ENCODE peak calls at places on chromosomes 13 and 19, in four cellular contexts. One of them, this sample, is unnamed.

GRCh38 chr13:48741377-48741776 is 87.6 kb downstream of the CYSLTR2 start:
- DNase-seq in stimulated activated CD8-positive, alpha-beta memory T cell treated with anti-CD3 and anti-CD28 coated beads, Interleukin-2, amount 100 ng/mL, for 48 hours: no peak
- DNase-seq in upper lobe of right lung: no peak
- DNase-seq in H9: no peak
- DNase-seq in this sample: no peak

GRCh38 chr13:100987993-100988392 is 313.4 kb upstream of the TMTC4 start:
- DNase-seq in stimulated activated CD8-positive, alpha-beta memory T cell treated with anti-CD3 and anti-CD28 coated beads, Interleukin-2, amount 100 ng/mL, for 48 hours: no peak
- DNase-seq in upper lobe of right lung: no peak
- DNase-seq in H9: peak
- DNase-seq in this sample: no peak

GRCh38 chr13:34567558-34567957 is 374.5 kb upstream of the NBEA start:
- DNase-seq in stimulated activated CD8-positive, alpha-beta memory T cell treated with anti-CD3 and anti-CD28 coated beads, Interleukin-2, amount 100 ng/mL, for 48 hours: no peak
- DNase-seq in upper lobe of right lung: no peak
- DNase-seq in H9: no peak
- DNase-seq in this sample: no peak

GRCh38 chr13:19181621-19182485 is at the start of gene TUBA3C:
- DNase-seq in stimulated activated CD8-positive, alpha-beta memory T cell treated with anti-CD3 and anti-CD28 coated beads, Interleukin-2, amount 100 ng/mL, for 48 hours: no peak
- DNase-seq in upper lobe of right lung: no peak
- DNase-seq in H9: no peak
- DNase-seq in this sample: no peak

GRCh38 chr19:56106397-56106849 is 14.7 kb downstream of the ZNF787 start:
- DNase-seq in stimulated activated CD8-positive, alpha-beta memory T cell treated with anti-CD3 and anti-CD28 coated beads, Interleukin-2, amount 100 ng/mL, for 48 hours: no peak
- DNase-seq in upper lobe of right lung: no peak
- DNase-seq in H9: no peak
- DNase-seq in this sample: no peak

GRCh38 chr13:29954082-29955043 is 103.9 kb upstream of the UBL3 start:
- DNase-seq in stimulated activated CD8-positive, alpha-beta memory T cell treated with anti-CD3 and anti-CD28 coated beads, Interleukin-2, amount 100 ng/mL, for 48 hours: peak
- DNase-seq in upper lobe of right lung: no peak
- DNase-seq in H9: no peak
- DNase-seq in this sample: no peak

GRCh38 chr19:13396256-13397080 is 109.8 kb downstream of the CACNA1A start:
- DNase-seq in stimulated activated CD8-positive, alpha-beta memory T cell treated with anti-CD3 and anti-CD28 coated beads, Interleukin-2, amount 100 ng/mL, for 48 hours: no peak
- DNase-seq in upper lobe of right lung: no peak
- DNase-seq in H9: peak
- DNase-seq in this sample: peak

GRCh38 chr19:30593358-30593757 is 221.2 kb downstream of the ZNF536 start:
- DNase-seq in stimulated activated CD8-positive, alpha-beta memory T cell treated with anti-CD3 and anti-CD28 coated beads, Interleukin-2, amount 100 ng/mL, for 48 hours: no peak
- DNase-seq in upper lobe of right lung: no peak
- DNase-seq in H9: no peak
- DNase-seq in this sample: no peak

GRCh38 chr13:114089341-114089740 is 43.1 kb downstream of the RASA3 start:
- DNase-seq in stimulated activated CD8-positive, alpha-beta memory T cell treated with anti-CD3 and anti-CD28 coated beads, Interleukin-2, amount 100 ng/mL, for 48 hours: no peak
- DNase-seq in upper lobe of right lung: peak
- DNase-seq in H9: no peak
- DNase-seq in this sample: no peak

GRCh38 chr19:3945838-3946237 is 13.0 kb downstream of the NMRK2 start:
- DNase-seq in stimulated activated CD8-positive, alpha-beta memory T cell treated with anti-CD3 and anti-CD28 coated beads, Interleukin-2, amount 100 ng/mL, for 48 hours: no peak
- DNase-seq in upper lobe of right lung: no peak
- DNase-seq in H9: no peak
- DNase-seq in this sample: no peak

GRCh38 chr13:47945738-47946137 is 55.3 kb downstream of the SUCLA2 start:
- DNase-seq in stimulated activated CD8-positive, alpha-beta memory T cell treated with anti-CD3 and anti-CD28 coated beads, Interleukin-2, amount 100 ng/mL, for 48 hours: no peak
- DNase-seq in upper lobe of right lung: no peak
- DNase-seq in H9: no peak
- DNase-seq in this sample: peak

GRCh38 chr13:39874331-39875055 is 219.0 kb downstream of the COG6 start:
- DNase-seq in stimulated activated CD8-positive, alpha-beta memory T cell treated with anti-CD3 and anti-CD28 coated beads, Interleukin-2, amount 100 ng/mL, for 48 hours: no peak
- DNase-seq in upper lobe of right lung: no peak
- DNase-seq in H9: no peak
- DNase-seq in this sample: no peak

GRCh38 chr19:52946322-52947310 is 16.1 kb downstream of the ZNF816 start:
- DNase-seq in stimulated activated CD8-positive, alpha-beta memory T cell treated with anti-CD3 and anti-CD28 coated beads, Interleukin-2, amount 100 ng/mL, for 48 hours: no peak
- DNase-seq in upper lobe of right lung: peak
- DNase-seq in H9: peak
- DNase-seq in this sample: no peak

GRCh38 chr13:99178636-99179035 is 22.0 kb upstream of the UBAC2 start:
- DNase-seq in stimulated activated CD8-positive, alpha-beta memory T cell treated with anti-CD3 and anti-CD28 coated beads, Interleukin-2, amount 100 ng/mL, for 48 hours: no peak
- DNase-seq in upper lobe of right lung: no peak
- DNase-seq in H9: no peak
- DNase-seq in this sample: no peak

GRCh38 chr19:47471381-47471732 is 336 bp downstream of the SLC8A2 start:
- DNase-seq in stimulated activated CD8-positive, alpha-beta memory T cell treated with anti-CD3 and anti-CD28 coated beads, Interleukin-2, amount 100 ng/mL, for 48 hours: no peak
- DNase-seq in upper lobe of right lung: no peak
- DNase-seq in H9: no peak
- DNase-seq in this sample: no peak

GRCh38 chr19:21585491-21585890 is 80.1 kb downstream of the ZNF429 start:
- DNase-seq in stimulated activated CD8-positive, alpha-beta memory T cell treated with anti-CD3 and anti-CD28 coated beads, Interleukin-2, amount 100 ng/mL, for 48 hours: no peak
- DNase-seq in upper lobe of right lung: no peak
- DNase-seq in H9: no peak
- DNase-seq in this sample: no peak

GRCh38 chr19:56053596-56053995 is 67.0 kb downstream of the NLRP5 start:
- DNase-seq in stimulated activated CD8-positive, alpha-beta memory T cell treated with anti-CD3 and anti-CD28 coated beads, Interleukin-2, amount 100 ng/mL, for 48 hours: no peak
- DNase-seq in upper lobe of right lung: no peak
- DNase-seq in H9: no peak
- DNase-seq in this sample: no peak

GRCh38 chr19:46718157-46718933 is 1.4 kb upstream of the PRKD2 start:
- DNase-seq in stimulated activated CD8-positive, alpha-beta memory T cell treated with anti-CD3 and anti-CD28 coated beads, Interleukin-2, amount 100 ng/mL, for 48 hours: peak
- DNase-seq in upper lobe of right lung: no peak
- DNase-seq in H9: peak
- DNase-seq in this sample: peak

GRCh38 chr13:27663947-27664346 is 42.3 kb downstream of the POLR1D start:
- DNase-seq in stimulated activated CD8-positive, alpha-beta memory T cell treated with anti-CD3 and anti-CD28 coated beads, Interleukin-2, amount 100 ng/mL, for 48 hours: no peak
- DNase-seq in upper lobe of right lung: no peak
- DNase-seq in H9: peak
- DNase-seq in this sample: no peak

GRCh38 chr19:55088543-55089265 is 13.0 kb downstream of the EPS8L1 start:
- DNase-seq in stimulated activated CD8-positive, alpha-beta memory T cell treated with anti-CD3 and anti-CD28 coated beads, Interleukin-2, amount 100 ng/mL, for 48 hours: peak
- DNase-seq in upper lobe of right lung: peak
- DNase-seq in H9: peak
- DNase-seq in this sample: peak

GRCh38 chr13:50529154-50529882 is 314.2 kb downstream of the DLEU7 start:
- DNase-seq in stimulated activated CD8-positive, alpha-beta memory T cell treated with anti-CD3 and anti-CD28 coated beads, Interleukin-2, amount 100 ng/mL, for 48 hours: no peak
- DNase-seq in upper lobe of right lung: peak
- DNase-seq in H9: peak
- DNase-seq in this sample: peak

GRCh38 chr19:18204394-18205179 is 745 bp upstream of the RAB3A start:
- DNase-seq in stimulated activated CD8-positive, alpha-beta memory T cell treated with anti-CD3 and anti-CD28 coated beads, Interleukin-2, amount 100 ng/mL, for 48 hours: no peak
- DNase-seq in upper lobe of right lung: no peak
- DNase-seq in H9: no peak
- DNase-seq in this sample: peak

GRCh38 chr13:49641810-49642291 is 13.5 kb downstream of the ARL11 start:
- DNase-seq in stimulated activated CD8-positive, alpha-beta memory T cell treated with anti-CD3 and anti-CD28 coated beads, Interleukin-2, amount 100 ng/mL, for 48 hours: no peak
- DNase-seq in upper lobe of right lung: peak
- DNase-seq in H9: no peak
- DNase-seq in this sample: peak

GRCh38 chr19:49920624-49921363 is 8.2 kb upstream of the ATF5 start:
- DNase-seq in stimulated activated CD8-positive, alpha-beta memory T cell treated with anti-CD3 and anti-CD28 coated beads, Interleukin-2, amount 100 ng/mL, for 48 hours: no peak
- DNase-seq in upper lobe of right lung: no peak
- DNase-seq in H9: no peak
- DNase-seq in this sample: no peak

GRCh38 chr13:26693749-26694463 is 66.7 kb downstream of the GPR12 start:
- DNase-seq in stimulated activated CD8-positive, alpha-beta memory T cell treated with anti-CD3 and anti-CD28 coated beads, Interleukin-2, amount 100 ng/mL, for 48 hours: no peak
- DNase-seq in upper lobe of right lung: no peak
- DNase-seq in H9: peak
- DNase-seq in this sample: peak

GRCh38 chr13:114067381-114067885 is 65.0 kb downstream of the RASA3 start:
- DNase-seq in stimulated activated CD8-positive, alpha-beta memory T cell treated with anti-CD3 and anti-CD28 coated beads, Interleukin-2, amount 100 ng/mL, for 48 hours: no peak
- DNase-seq in upper lobe of right lung: no peak
- DNase-seq in H9: no peak
- DNase-seq in this sample: no peak

GRCh38 chr13:78978381-78978998 is 319.5 kb upstream of the OBI1 start:
- DNase-seq in stimulated activated CD8-positive, alpha-beta memory T cell treated with anti-CD3 and anti-CD28 coated beads, Interleukin-2, amount 100 ng/mL, for 48 hours: no peak
- DNase-seq in upper lobe of right lung: no peak
- DNase-seq in H9: no peak
- DNase-seq in this sample: peak

GRCh38 chr19:11291415-11291814 is 4.5 kb upstream of the TSPAN16 start:
- DNase-seq in stimulated activated CD8-positive, alpha-beta memory T cell treated with anti-CD3 and anti-CD28 coated beads, Interleukin-2, amount 100 ng/mL, for 48 hours: no peak
- DNase-seq in upper lobe of right lung: no peak
- DNase-seq in H9: no peak
- DNase-seq in this sample: no peak

GRCh38 chr13:97454699-97455098 is 20.7 kb downstream of the RAP2A start:
- DNase-seq in stimulated activated CD8-positive, alpha-beta memory T cell treated with anti-CD3 and anti-CD28 coated beads, Interleukin-2, amount 100 ng/mL, for 48 hours: no peak
- DNase-seq in upper lobe of right lung: no peak
- DNase-seq in H9: no peak
- DNase-seq in this sample: no peak

GRCh38 chr19:34733266-34733825 is 697 bp upstream of the ZNF181 start:
- DNase-seq in stimulated activated CD8-positive, alpha-beta memory T cell treated with anti-CD3 and anti-CD28 coated beads, Interleukin-2, amount 100 ng/mL, for 48 hours: no peak
- DNase-seq in upper lobe of right lung: no peak
- DNase-seq in H9: peak
- DNase-seq in this sample: no peak

GRCh38 chr13:81051873-81052272 is 710.9 kb upstream of the SPRY2 start:
- DNase-seq in stimulated activated CD8-positive, alpha-beta memory T cell treated with anti-CD3 and anti-CD28 coated beads, Interleukin-2, amount 100 ng/mL, for 48 hours: no peak
- DNase-seq in upper lobe of right lung: no peak
- DNase-seq in H9: no peak
- DNase-seq in this sample: no peak

GRCh38 chr19:17687857-17688784 is at the start of gene UNC13A:
- DNase-seq in stimulated activated CD8-positive, alpha-beta memory T cell treated with anti-CD3 and anti-CD28 coated beads, Interleukin-2, amount 100 ng/mL, for 48 hours: peak
- DNase-seq in upper lobe of right lung: peak
- DNase-seq in H9: peak
- DNase-seq in this sample: peak

GRCh38 chr19:18756896-18757295 is 34.2 kb downstream of the COMP start:
- DNase-seq in stimulated activated CD8-positive, alpha-beta memory T cell treated with anti-CD3 and anti-CD28 coated beads, Interleukin-2, amount 100 ng/mL, for 48 hours: no peak
- DNase-seq in upper lobe of right lung: peak
- DNase-seq in H9: no peak
- DNase-seq in this sample: peak

GRCh38 chr13:98769736-98770135 is 17.3 kb upstream of the SLC15A1 start:
- DNase-seq in stimulated activated CD8-positive, alpha-beta memory T cell treated with anti-CD3 and anti-CD28 coated beads, Interleukin-2, amount 100 ng/mL, for 48 hours: no peak
- DNase-seq in upper lobe of right lung: no peak
- DNase-seq in H9: no peak
- DNase-seq in this sample: no peak

GRCh38 chr19:35991731-35992450 is 3.1 kb upstream of the SDHAF1 start:
- DNase-seq in stimulated activated CD8-positive, alpha-beta memory T cell treated with anti-CD3 and anti-CD28 coated beads, Interleukin-2, amount 100 ng/mL, for 48 hours: no peak
- DNase-seq in upper lobe of right lung: no peak
- DNase-seq in H9: no peak
- DNase-seq in this sample: no peak

GRCh38 chr13:45398862-45399261 is 19.3 kb downstream of the SLC25A30 start:
- DNase-seq in stimulated activated CD8-positive, alpha-beta memory T cell treated with anti-CD3 and anti-CD28 coated beads, Interleukin-2, amount 100 ng/mL, for 48 hours: peak
- DNase-seq in upper lobe of right lung: no peak
- DNase-seq in H9: no peak
- DNase-seq in this sample: no peak

GRCh38 chr19:5407356-5407755 is 47.9 kb upstream of the ZNRF4 start:
- DNase-seq in stimulated activated CD8-positive, alpha-beta memory T cell treated with anti-CD3 and anti-CD28 coated beads, Interleukin-2, amount 100 ng/mL, for 48 hours: no peak
- DNase-seq in upper lobe of right lung: no peak
- DNase-seq in H9: no peak
- DNase-seq in this sample: peak